ENCODE peak calls at places on chromosome 6, in five cellular contexts. X, N, O, A and M are unnamed samples.

GRCh38 chr6:134317471-134318131 is at the start of gene SGK1:
- DNase-seq in N (peak), O (no peak), A (no peak), X (peak), M (peak)

GRCh38 chr6:141401168-141401567 is 731.6 kb upstream of the GJE1 start:
- DNase-seq in O (no peak), A (no peak), X (no peak), N (peak), M (peak)

GRCh38 chr6:156701961-156702360 is 75.2 kb upstream of the ARID1B start:
- DNase-seq in A (no peak), N (no peak), X (no peak), O (no peak), M (no peak)

GRCh38 chr6:169868458-169868857 is 117.0 kb downstream of the ERMARD start:
- DNase-seq in X (no peak), O (no peak), A (no peak), N (no peak), M (no peak)

GRCh38 chr6:35752330-35752729 is 15.5 kb downstream of the ARMC12 start:
- DNase-seq in X (no peak), O (no peak), A (no peak), N (no peak), M (no peak)

GRCh38 chr6:17291778-17292177 is 10.6 kb downstream of the RBM24 start:
- DNase-seq in A (no peak), X (no peak), N (no peak), O (no peak), M (no peak)

GRCh38 chr6:29834564-29835436 is 7.2 kb downstream of the HLA-G start:
- DNase-seq in X (no peak), N (peak), O (no peak), A (no peak), M (peak)

GRCh38 chr6:166952567-166953464 is 3.5 kb downstream of the RNASET2 start:
- DNase-seq in X (no peak), O (no peak), A (no peak), N (no peak), M (no peak)

GRCh38 chr6:30263734-30264133 is 50.5 kb upstream of the TRIM26 start:
- DNase-seq in A (no peak), O (no peak), X (peak), N (peak), M (peak)

GRCh38 chr6:150632785-150633465 is 33.2 kb downstream of the PLEKHG1 start:
- DNase-seq in A (no peak), X (no peak), N (no peak), O (no peak), M (no peak)

GRCh38 chr6:20141931-20142330 is 70.3 kb downstream of the MBOAT1 start:
- DNase-seq in X (no peak), A (no peak), O (no peak), N (no peak), M (no peak)

GRCh38 chr6:166691199-166691598 is 64.1 kb upstream of the RPS6KA2 start:
- DNase-seq in N (peak), O (no peak), X (peak), A (peak), M (peak)

GRCh38 chr6:130928993-130929678 is 101.9 kb downstream of the SMLR1 start:
- DNase-seq in O (no peak), A (no peak), X (peak), N (peak), M (peak)

GRCh38 chr6:50791900-50792508 is 26.7 kb upstream of the TFAP2B start:
- DNase-seq in X (peak), O (no peak), A (no peak), N (peak), M (peak)

GRCh38 chr6:135680964-135681913 is 170.3 kb upstream of the PDE7B start:
- DNase-seq in O (no peak), A (no peak), X (no peak), N (no peak), M (no peak)

GRCh38 chr6:124882580-124883393 is 79.5 kb upstream of the RNF217 start:
- DNase-seq in X (no peak), N (peak), O (no peak), A (no peak), M (peak)

GRCh38 chr6:28542440-28543293 is 17.0 kb downstream of the GPX5 start:
- DNase-seq in N (peak), O (no peak), A (peak), X (peak), M (peak)
- H3K4me3 ChIP-seq in N (peak), O (peak), A (no peak), X (peak), M (peak)

GRCh38 chr6:3210024-3210610 is 17.3 kb downstream of the TUBB2B start:
- DNase-seq in X (no peak), O (no peak), A (no peak), N (no peak), M (no peak)
- TF ChIP-seq CTCF in X (no peak), O (no peak), A (no peak), N (no peak), M (no peak)

DNA sequence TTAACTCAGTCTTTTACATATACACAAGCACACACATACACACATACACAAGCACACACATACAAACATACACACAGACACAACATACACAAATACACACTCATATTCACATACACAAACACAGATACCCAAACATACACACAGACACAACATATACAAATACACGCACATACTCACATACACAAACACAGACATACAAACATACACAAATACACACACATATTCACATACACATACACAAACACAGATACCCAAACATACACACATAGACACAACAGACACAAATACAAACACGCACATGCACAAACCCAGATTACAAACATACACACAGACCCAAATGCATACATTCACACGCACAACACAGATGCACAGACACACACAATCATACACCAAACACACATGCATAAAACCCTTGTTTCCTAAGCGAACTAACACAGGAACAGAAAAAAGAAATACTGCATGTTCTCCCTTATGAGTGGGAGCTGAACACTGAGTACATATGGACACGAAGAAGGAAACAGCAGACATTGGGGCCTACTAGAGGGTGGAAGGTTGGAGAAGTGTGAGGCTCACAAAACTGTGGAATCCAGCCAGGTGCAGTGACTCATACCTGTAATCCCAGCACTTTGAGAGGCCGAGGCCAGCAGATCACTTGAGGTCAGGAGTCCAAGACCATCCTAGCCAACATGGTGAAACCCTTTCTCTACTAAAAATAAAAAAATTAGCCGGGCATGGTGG is 34.2 kb downstream of the PIM1 start:
- DNase-seq in N (peak), O (no peak), A (peak), X (no peak), M (peak)
- H3K4me3 ChIP-seq in N (no peak), O (no peak), A (no peak), X (no peak), M (no peak)

GRCh38 chr6:13318821-13319220 is 9.5 kb downstream of the TBC1D7 start:
- DNase-seq in A (no peak), X (no peak), O (no peak), N (no peak), M (no peak)
- TF ChIP-seq CTCF in A (no peak), X (no peak), O (no peak), N (no peak), M (no peak)

GRCh38 chr6:339480-339879 is 47.2 kb downstream of the DUSP22 start:
- DNase-seq in O (no peak), N (no peak), X (no peak), A (no peak), M (no peak)
- H3K4me3 ChIP-seq in O (no peak), N (no peak), X (no peak), A (no peak), M (no peak)

GRCh38 chr6:78302411-78302810 is 564.9 kb upstream of the IRAK1BP1 start:
- DNase-seq in N (no peak), O (no peak), A (no peak), X (no peak), M (no peak)

GRCh38 chr6:78308025-78308424 is 559.3 kb upstream of the IRAK1BP1 start:
- DNase-seq in A (no peak), O (no peak), N (no peak), X (peak), M (no peak)
- TF ChIP-seq CTCF in A (no peak), O (no peak), N (no peak), X (peak), M (no peak)